ENCODE peak calls at places on chromosomes 16 and 17, in seven cellular contexts. L is HT-29; X is EL; M is activated CD8-positive, alpha-beta T cell treated with anti-CD3 and anti-CD28 coated beads for 36 hours; J is fibroblast of gingiva; P is glutamatergic neuron; G is cardiac fibroblast. F is an unnamed sample.

GRCh38 chr17:46850688-46851028 is 725 bp upstream of the WNT9B start:
- DNase-seq in L (no peak), X (no peak), M (no peak), J (no peak), P (no peak), G (no peak), F (no peak)

GRCh38 chr17:7523033-7523432 is 25.8 kb upstream of the TNFSF12 start:
- DNase-seq in L (peak), X (peak), M (peak), J (no peak), P (no peak), G (peak), F (no peak)

GRCh38 chr17:4881761-4882555 is 17.4 kb upstream of the C17orf107 start:
- DNase-seq in L (peak), X (peak), M (peak), J (no peak), P (peak), G (peak), F (peak)

GRCh38 chr17:2792541-2793169 is 3.6 kb upstream of the RAP1GAP2 start:
- DNase-seq in L (no peak), X (no peak), M (peak), J (no peak), P (no peak), G (no peak), F (no peak)

GRCh38 chr16:88473666-88474534 is 20.8 kb downstream of the ZFPM1 start:
- DNase-seq in L (no peak), X (no peak), M (no peak), J (no peak), P (peak), G (peak), F (no peak)

GRCh38 chr16:87549627-87550509 is 52.4 kb upstream of the JPH3 start:
- DNase-seq in L (no peak), X (no peak), M (no peak), J (no peak), P (no peak), G (no peak), F (no peak)

GRCh38 chr16:23148166-23148512 is 1.1 kb downstream of the USP31 start:
- DNase-seq in L (peak), X (no peak), M (no peak), J (no peak), P (no peak), G (no peak), F (no peak)

GRCh38 chr16:28924762-28925385 is at the start of gene RABEP2:
- DNase-seq in L (peak), X (peak), M (peak), J (peak), P (peak), G (peak), F (peak)

GRCh38 chr17:42682400-42683384 is at the start of gene CNTNAP1:
- DNase-seq in L (peak), X (peak), M (peak), J (peak), P (peak), G (peak), F (peak)

GRCh38 chr16:74936902-74937560 is 47.9 kb downstream of the WDR59 start:
- DNase-seq in L (peak), X (peak), M (peak), J (peak), P (no peak), G (peak), F (no peak)